ENCODE peak calls at places on chromosomes 13 and 19, in four cellular contexts. F, V, B and Q are unnamed samples.
A peak's percentile ranks its signal among the peaks of the same experiment; 100 is the strongest.

GRCh38 chr19:23542562-23542961 is 144.4 kb downstream of the ZNF675 start:
- DNase-seq in F (no peak), B (no peak), V (no peak), Q (no peak)

GRCh38 chr13:46369506-46370268 is 17.4 kb downstream of the RUBCNL start:
- DNase-seq in B (no peak), F (no peak), V (peak; percentile 53), Q (peak; percentile 38)

GRCh38 chr13:111423168-111423785 is 102.8 kb downstream of the TEX29 start:
- DNase-seq in F (no peak), B (no peak), V (no peak), Q (no peak)

GRCh38 chr13:94641432-94641941 is 39.8 kb downstream of the GPR180 start:
- DNase-seq in V (no peak), F (no peak), B (no peak), Q (no peak)

GRCh38 chr13:23384111-23384510 is 49.4 kb downstream of the SACS start:
- DNase-seq in F (peak; percentile 31), V (peak; percentile 84), B (no peak), Q (peak; percentile 55)

GRCh38 chr13:37202264-37202663 is 96.8 kb upstream of the CSNK1A1L start:
- DNase-seq in B (no peak), F (no peak), V (no peak), Q (no peak)

GRCh38 chr13:36736119-36736726 is 62.4 kb downstream of the SERTM1 start:
- DNase-seq in V (peak; percentile 51), B (no peak), F (peak; percentile 45), Q (peak; percentile 18)

GRCh38 chr13:54637377-54637776 is 1608.8 kb downstream of the OLFM4 start:
- DNase-seq in V (no peak), F (no peak), B (no peak), Q (no peak)

GRCh38 chr13:66353664-66354063 is 876.5 kb downstream of the PCDH9 start:
- DNase-seq in B (no peak), V (no peak), F (no peak), Q (no peak)